ENCODE peak calls at places on chromosomes 12 and 14, in six cellular contexts. D, W, C, J, S and Y are unnamed samples.

GRCh38 chr14:99258884-99259283 is 13.1 kb downstream of the BCL11B start:
- DNase-seq in W (no peak), S (no peak), D (peak), C (no peak), J (no peak), Y (no peak)

GRCh38 chr14:57884175-57884574 is 18.3 kb upstream of the SLC35F4 start:
- DNase-seq in W (no peak), J (no peak), C (no peak), S (peak), D (no peak), Y (peak)

GRCh38 chr14:50501642-50502041 is 30.7 kb downstream of the MAP4K5 start:
- DNase-seq in S (peak), C (no peak), D (no peak), W (peak), J (peak), Y (peak)

GRCh38 chr14:68015356-68016242 is 196.0 kb downstream of the RAD51B start:
- DNase-seq in D (no peak), J (no peak), W (no peak), C (no peak), S (no peak), Y (no peak)

GRCh38 chr14:36096090-36096489 is 80.4 kb downstream of the PTCSC3 start:
- DNase-seq in W (no peak), S (peak), D (no peak), C (no peak), J (no peak), Y (no peak)

GRCh38 chr12:25065035-25065434 is 116.1 kb upstream of the BCAT1 start:
- DNase-seq in C (no peak), J (no peak), W (no peak), S (no peak), D (no peak), Y (no peak)

GRCh38 chr12:120678572-120678971 is 8.4 kb upstream of the MLEC start:
- DNase-seq in D (no peak), S (peak), W (no peak), J (no peak), C (no peak), Y (no peak)

GRCh38 chr14:64507376-64508156 is 3.0 kb downstream of the ZBTB1 start:
- DNase-seq in C (no peak), D (no peak), J (peak), S (peak), W (no peak), Y (no peak)

GRCh38 chr12:116002890-116003536 is 274.5 kb downstream of the MED13L start:
- DNase-seq in C (no peak), S (no peak), W (no peak), D (no peak), J (peak), Y (peak)

GRCh38 chr14:104563742-104564615 is 15.6 kb upstream of the C14orf180 start:
- DNase-seq in S (peak), C (peak), D (peak), W (no peak), J (peak), Y (peak)

GRCh38 chr14:77544571-77544970 is 46.0 kb upstream of the ISM2 start:
- DNase-seq in W (no peak), J (no peak), D (no peak), S (no peak), C (no peak), Y (no peak)

GRCh38 chr14:57833304-57833703 is 32.6 kb downstream of the SLC35F4 start:
- DNase-seq in S (peak), W (peak), J (peak), D (no peak), C (no peak), Y (peak)

GRCh38 chr12:91562476-91562875 is 379.9 kb upstream of the DCN start:
- DNase-seq in S (no peak), C (no peak), D (no peak), W (no peak), J (no peak), Y (no peak)

GRCh38 chr12:48542300-48542928 is 17.0 kb downstream of the OR8S1 start:
- DNase-seq in D (no peak), J (peak), S (peak), W (no peak), C (peak), Y (peak)

GRCh38 chr12:6199531-6200265 is 502 bp upstream of the CD9 start:
- DNase-seq in D (peak), W (no peak), J (peak), C (no peak), S (no peak), Y (peak)

GRCh38 chr12:46332260-46332659 is 40.3 kb downstream of the SLC38A2 start:
- DNase-seq in S (peak), D (no peak), C (peak), J (peak), W (no peak), Y (no peak)

GRCh38 chr14:94019329-94019728 is 6.8 kb upstream of the OTUB2 start:
- DNase-seq in D (no peak), S (peak), C (no peak), W (no peak), J (no peak), Y (no peak)

GRCh38 chr12:12715459-12716150 is 1.6 kb upstream of the CDKN1B start:
- DNase-seq in S (peak), J (no peak), W (no peak), C (no peak), D (no peak), Y (no peak)

GRCh38 chr12:90909069-90909676 is 45.8 kb downstream of the CCER1 start:
- DNase-seq in S (peak), D (no peak), W (no peak), C (peak), J (peak), Y (peak)

GRCh38 chr14:96078687-96079016 is 39.5 kb downstream of the C14orf132 start:
- DNase-seq in W (no peak), S (no peak), D (no peak), J (no peak), C (no peak), Y (no peak)

GRCh38 chr14:32779845-32780244 is 158.8 kb upstream of the NPAS3 start:
- DNase-seq in W (no peak), D (no peak), S (peak), J (peak), C (no peak), Y (no peak)

GRCh38 chr12:91577586-91578539 is 395.2 kb upstream of the DCN start:
- DNase-seq in J (peak), C (no peak), D (no peak), W (no peak), S (peak), Y (peak)

GRCh38 chr12:68867606-68868005 is 59.6 kb downstream of the MDM2 start:
- DNase-seq in D (no peak), J (no peak), W (no peak), C (no peak), S (no peak), Y (no peak)

GRCh38 chr14:103488960-103489359 is 33.7 kb downstream of the CKB start:
- DNase-seq in S (no peak), D (peak), C (no peak), J (no peak), W (no peak), Y (peak)

GRCh38 chr14:31401369-31401932 is 18.9 kb downstream of the HEATR5A start:
- DNase-seq in D (no peak), S (no peak), C (no peak), W (no peak), J (no peak), Y (no peak)

GRCh38 chr14:53156238-53156637 is 3.1 kb upstream of the DDHD1 start:
- DNase-seq in D (no peak), C (no peak), J (no peak), W (no peak), S (no peak), Y (no peak)

GRCh38 chr12:50788562-50788961 is 24.7 kb downstream of the ATF1 start:
- DNase-seq in W (no peak), S (no peak), C (peak), J (peak), D (no peak), Y (peak)

GRCh38 chr12:126480396-126480795 is 1415.2 kb downstream of the AACS start:
- DNase-seq in J (no peak), W (no peak), C (no peak), D (no peak), S (no peak), Y (no peak)

GRCh38 chr14:90850487-90850886 is 34.3 kb upstream of the TTC7B start:
- DNase-seq in D (no peak), S (peak), W (peak), J (peak), C (peak), Y (no peak)

GRCh38 chr12:92398565-92399309 is 253.1 kb upstream of the BTG1 start:
- DNase-seq in D (no peak), C (no peak), S (no peak), W (no peak), J (no peak), Y (no peak)

GRCh38 chr14:37253905-37254304 is 56.2 kb downstream of the MIPOL1 start:
- DNase-seq in D (no peak), W (no peak), S (peak), C (no peak), J (peak), Y (peak)

GRCh38 chr12:6363330-6364036 is 11.9 kb downstream of the SCNN1A start:
- DNase-seq in W (no peak), D (peak), J (peak), C (peak), S (peak), Y (no peak)

GRCh38 chr12:124477109-124477915 is 90.1 kb downstream of the NCOR2 start:
- DNase-seq in C (no peak), S (no peak), W (peak), D (no peak), J (no peak), Y (no peak)

GRCh38 chr12:121773011-121773777 is 20.3 kb downstream of the RHOF start:
- DNase-seq in S (peak), C (peak), W (no peak), D (no peak), J (peak), Y (peak)

GRCh38 chr14:92039720-92040430 is at the start of gene TRIP11:
- DNase-seq in C (peak), D (peak), W (peak), J (peak), S (peak), Y (peak)

GRCh38 chr14:92035890-92036289 is 4.0 kb downstream of the TRIP11 start:
- DNase-seq in D (no peak), J (no peak), C (no peak), W (no peak), S (no peak), Y (no peak)

GRCh38 chr14:92040431-92041040 is 677 bp upstream of the TRIP11 start:
- DNase-seq in J (peak), W (peak), S (peak), D (no peak), C (peak), Y (peak)

GRCh38 chr14:92039073-92039719 is 663 bp downstream of the TRIP11 start:
- DNase-seq in S (peak), C (peak), D (no peak), J (peak), W (peak), Y (peak)

DNA sequence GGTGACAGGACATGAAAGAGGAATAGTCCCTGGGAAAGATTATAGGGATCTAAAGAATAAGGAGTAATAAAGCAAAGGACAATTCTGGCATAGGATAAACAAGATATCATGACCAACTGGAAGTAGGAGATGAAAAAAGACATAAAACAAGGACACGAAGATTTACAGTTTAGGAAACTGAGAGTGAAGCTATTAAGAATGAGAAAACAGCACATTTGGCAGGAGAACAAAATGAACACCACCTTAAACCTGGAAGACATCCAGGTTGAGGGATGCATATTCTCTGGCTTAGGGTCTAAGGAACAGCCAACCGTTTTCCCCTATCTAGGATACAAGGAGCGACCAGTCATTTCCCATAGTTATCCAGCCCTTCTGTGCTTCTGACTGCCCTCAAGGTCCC is 1.9 kb downstream of the TRIP11 start:
- DNase-seq in J (peak), D (no peak), S (no peak), C (no peak), W (no peak), Y (peak)
- H3K4me3 ChIP-seq in J (peak), D (no peak), S (peak), C (peak), W (peak), Y (peak)

GRCh38 chr12:109714141-109714912 is 702 bp downstream of the FAM222A start:
- DNase-seq in C (peak), S (no peak), D (peak), W (no peak), J (peak), Y (peak)

GRCh38 chr12:109716092-109716479 is 2.5 kb downstream of the FAM222A start:
- DNase-seq in W (no peak), D (no peak), J (no peak), S (no peak), C (no peak), Y (no peak)

GRCh38 chr12:109713187-109713984 is at the start of gene FAM222A:
- DNase-seq in D (peak), C (peak), W (peak), J (peak), S (peak), Y (peak)

GRCh38 chr12:109715310-109716091 is 1.9 kb downstream of the FAM222A start:
- DNase-seq in W (no peak), D (no peak), C (no peak), J (no peak), S (no peak), Y (no peak)

DNA sequence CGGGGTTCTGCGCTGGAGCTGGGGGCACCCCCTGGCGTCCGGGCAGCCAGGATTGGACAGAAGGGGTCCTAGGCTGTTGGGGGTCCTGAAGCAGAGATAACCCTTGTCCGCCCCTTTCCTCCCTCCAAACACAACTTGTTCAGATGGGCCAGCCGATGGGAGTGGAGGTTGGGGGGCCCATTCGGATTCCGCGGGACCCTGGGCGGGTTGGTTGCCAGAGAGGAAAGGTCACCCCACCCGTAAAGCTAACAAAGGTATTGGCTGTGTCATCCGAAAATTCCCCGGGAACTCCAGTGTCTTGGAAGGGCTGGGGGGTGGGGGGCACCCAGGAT is 1.3 kb downstream of the FAM222A start:
- DNase-seq in J (no peak), C (no peak), S (no peak), W (no peak), D (no peak), Y (no peak)
- TF ChIP-seq CTCF in J (no peak), C (no peak), S (no peak), W (no peak), D (no peak), Y (no peak)

DNA sequence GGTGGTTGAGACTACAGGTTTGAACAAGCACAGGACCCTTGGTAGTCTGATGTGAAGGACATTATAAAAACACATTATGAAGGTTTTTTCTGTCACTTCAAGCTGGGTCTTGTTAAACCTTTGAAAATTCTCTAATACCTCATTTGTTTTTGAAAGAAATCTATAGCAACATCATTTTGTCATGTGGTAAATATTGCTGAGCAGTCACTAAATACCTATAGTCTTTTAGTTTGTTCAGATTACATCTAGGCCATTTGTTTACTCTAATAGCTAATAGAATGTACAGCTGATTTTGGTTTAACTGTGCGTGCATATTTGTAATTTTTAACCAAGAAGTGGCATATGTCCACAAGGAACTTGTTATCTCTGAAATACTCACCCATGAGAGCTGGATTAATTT is 2.9 kb downstream of the PPM1A start:
- DNase-seq in C (no peak), J (no peak), D (no peak), W (no peak), S (peak), Y (no peak)
- H3K4me3 ChIP-seq in C (peak), J (no peak), D (no peak), W (no peak), S (no peak), Y (peak)

DNA sequence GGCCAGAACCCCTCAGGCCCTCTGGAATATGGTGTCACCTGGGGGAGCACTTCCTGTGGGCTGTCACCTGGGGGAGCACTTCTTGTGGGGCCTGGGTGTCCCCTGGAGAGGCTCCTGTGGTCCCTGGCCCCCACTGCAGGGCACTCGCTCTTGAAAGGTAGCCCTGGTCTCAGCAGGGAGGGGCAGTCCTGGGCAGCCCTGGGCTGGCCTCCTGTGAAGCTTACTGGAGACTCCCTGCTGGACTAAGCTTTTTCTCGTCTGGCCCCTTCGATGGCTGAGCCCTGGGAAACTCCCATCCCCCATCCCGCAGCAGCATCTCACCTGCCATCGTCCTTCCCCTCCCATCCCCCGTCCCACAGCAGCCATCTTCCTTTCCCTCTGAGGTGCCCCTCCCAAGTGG is 17.7 kb downstream of the FBRSL1 start:
- DNase-seq in D (no peak), C (no peak), W (no peak), S (no peak), J (no peak), Y (no peak)
- TF ChIP-seq CTCF in D (no peak), C (peak), W (no peak), S (peak), J (no peak), Y (no peak)

GRCh38 chr12:108642899-108643654 is 9.4 kb upstream of the SELPLG start:
- DNase-seq in C (no peak), S (no peak), W (no peak), D (no peak), J (no peak), Y (no peak)
- H3K4me3 ChIP-seq in C (no peak), S (no peak), W (no peak), D (no peak), J (no peak), Y (no peak)

DNA sequence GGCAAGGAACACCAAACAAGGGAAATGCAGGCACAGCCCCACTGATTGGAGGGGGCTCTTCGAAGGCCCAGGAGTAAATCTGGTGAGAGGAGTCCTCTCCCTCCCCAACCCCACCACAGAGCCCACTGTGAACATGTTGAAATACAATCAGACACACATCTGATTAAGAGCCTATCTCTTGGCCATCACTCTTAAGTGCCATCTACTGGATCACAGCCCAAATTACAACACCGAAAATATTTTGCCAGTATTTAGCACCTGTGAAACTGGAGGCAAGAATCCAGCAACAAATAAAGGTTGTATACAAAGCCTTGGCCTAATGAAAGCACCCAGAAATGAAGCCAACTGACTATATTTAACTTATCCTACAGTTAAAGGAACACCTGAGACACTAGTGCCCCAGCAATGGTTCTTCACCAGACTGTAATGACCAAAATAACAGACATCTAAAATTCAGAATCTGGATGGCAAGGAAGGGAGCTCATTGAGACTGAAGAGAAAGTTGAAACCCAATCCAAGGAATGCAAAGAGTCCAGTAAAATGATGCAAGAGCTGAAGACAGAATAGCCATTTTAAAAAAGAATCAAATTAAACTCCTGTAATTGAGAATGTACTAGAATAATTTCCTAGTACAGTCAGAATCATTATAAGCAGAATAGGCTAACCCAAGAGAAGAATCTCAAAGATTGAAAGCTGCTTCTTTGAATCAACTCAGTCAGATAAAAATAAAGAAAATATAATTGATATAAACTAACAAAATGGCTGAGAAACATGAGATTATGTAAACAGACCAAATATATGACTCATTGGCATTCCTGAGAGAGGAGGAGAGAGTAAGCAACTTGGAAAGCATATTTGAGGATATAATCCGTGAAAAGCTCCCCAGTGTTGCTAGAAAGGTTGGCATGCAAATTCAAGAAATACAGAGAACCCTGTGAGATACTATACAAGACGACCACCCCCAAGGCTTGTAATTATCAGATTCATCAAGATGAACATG is 1117.0 kb downstream of the FLRT2 start:
- DNase-seq in J (peak), C (peak), S (peak), D (no peak), W (no peak), Y (peak)
- TF ChIP-seq CTCF in J (no peak), C (no peak), S (no peak), D (no peak), W (peak), Y (no peak)